ENCODE peak calls at places on chromosomes 7 and 10, in six cellular contexts. N is H1; F is heart left ventricle; X is CD8-positive, alpha-beta T cell; C is PC-3; Z is OCI-LY7. M is an unnamed sample. For H3K36me3, the result is how much of the 10 kb centered on the place peaks cover.

GRCh38 chr10:61989995-61990760 is 88.7 kb downstream of the ARID5B start:
- DNase-seq in N (no peak), F (no peak), X (no peak), C (no peak), Z (no peak), M (no peak)

GRCh38 chr7:1922071-1922869 is 252.2 kb downstream of the ELFN1 start:
- DNase-seq in N (no peak), F (no peak), X (no peak), C (peak), Z (no peak), M (no peak)

GRCh38 chr10:110502851-110503301 is 5.2 kb downstream of the DUSP5 start:
- DNase-seq in N (no peak), F (peak), X (no peak), C (peak), Z (peak), M (peak)

GRCh38 chr10:89207181-89207800 is at the start of gene CH25H:
- DNase-seq in N (no peak), F (peak), X (peak), C (peak), Z (no peak), M (peak)

GRCh38 chr10:119736220-119736619 is 10.4 kb downstream of the INPP5F start:
- DNase-seq in N (no peak), F (no peak), X (no peak), C (no peak), Z (no peak), M (no peak)

GRCh38 chr7:22361795-22362194 is 4.8 kb upstream of the RAPGEF5 start:
- DNase-seq in N (no peak), F (no peak), X (no peak), C (peak), Z (no peak), M (peak)

GRCh38 chr10:3400368-3400767 is 227.8 kb upstream of the PITRM1 start:
- DNase-seq in N (no peak), F (no peak), X (no peak), C (no peak), Z (no peak), M (no peak)

GRCh38 chr7:116354546-116355422 is 144.4 kb downstream of the TES start:
- DNase-seq in N (peak), F (peak), X (no peak), C (peak), Z (no peak), M (peak)

GRCh38 chr7:2732388-2732787 is 44.4 kb downstream of the AMZ1 start:
- DNase-seq in N (no peak), F (no peak), X (no peak), C (no peak), Z (no peak), M (no peak)

GRCh38 chr7:38189256-38189938 is 11.4 kb downstream of the STARD3NL start:
- DNase-seq in N (no peak), F (no peak), X (no peak), C (peak), Z (no peak), M (no peak)

DNA sequence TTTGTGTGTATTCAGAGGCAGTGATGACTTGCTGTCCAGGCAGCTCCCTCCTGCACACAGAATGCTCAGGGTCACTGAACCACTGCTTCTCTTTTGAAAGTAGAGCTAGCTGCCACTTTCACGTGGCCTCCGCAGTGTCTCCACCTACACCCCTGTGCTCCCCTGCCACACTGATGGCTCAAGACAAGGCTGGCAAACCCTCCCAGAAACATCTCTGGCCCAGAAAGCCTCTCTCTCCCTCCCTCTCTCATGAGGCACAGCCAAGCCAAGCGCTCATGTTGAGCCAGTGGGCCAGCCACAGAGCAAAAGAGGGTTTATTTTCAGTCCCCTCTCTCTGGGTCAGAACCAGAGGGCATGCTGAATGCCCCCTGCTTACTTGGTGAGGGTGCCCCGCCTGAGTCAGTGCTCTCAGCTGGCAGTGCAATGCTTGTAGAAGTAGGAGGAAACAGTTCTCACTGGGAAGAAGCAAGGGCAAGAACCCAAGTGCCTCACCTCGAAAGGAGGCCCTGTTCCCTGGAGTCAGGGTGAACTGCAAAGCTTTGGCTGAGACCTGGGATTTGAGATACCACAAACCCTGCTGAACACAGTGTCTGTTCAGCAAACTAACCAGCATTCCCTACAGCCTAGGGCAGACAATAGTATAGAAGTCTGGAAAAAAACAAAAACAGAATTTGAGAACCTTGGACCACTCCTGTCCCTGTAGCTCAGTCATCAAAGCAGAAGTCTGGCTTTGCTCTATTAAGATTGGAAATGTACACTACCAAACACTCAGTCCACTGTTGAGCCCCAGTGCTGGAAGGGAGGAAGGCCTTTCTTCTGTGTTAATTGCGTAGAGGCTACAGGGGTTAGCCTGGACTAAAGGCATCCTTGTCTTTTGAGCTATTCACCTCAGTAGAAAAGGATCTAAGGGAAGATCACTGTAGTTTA is 15.8 kb downstream of the SCD start:
- DNase-seq in N (no peak), F (no peak), X (no peak), C (no peak), Z (no peak), M (no peak)
- H3K27ac ChIP-seq in N (no peak), F (peak), X (no peak), C (no peak), Z (no peak), M (no peak)

GRCh38 chr10:14917827-14918226 is 36.1 kb downstream of the DCLRE1C start:
- DNase-seq in N (no peak), F (no peak), X (no peak), C (no peak), Z (no peak), M (no peak)
- H3K36me3 ChIP-seq in N (under half), F (half or more), X (under half), C (under half), Z (half or more), M (under half)

GRCh38 chr10:35640474-35640873 is 1.6 kb downstream of the FZD8 start:
- DNase-seq in N (no peak), F (peak), X (no peak), C (peak), Z (peak), M (peak)
- H3K4me3 ChIP-seq in N (peak), F (peak), X (no peak), C (peak), Z (no peak), M (no peak)

GRCh38 chr7:111229951-111230350 is 139.0 kb downstream of the LRRN3 start:
- DNase-seq in N (no peak), F (no peak), X (no peak), C (no peak), Z (no peak), M (no peak)

GRCh38 chr7:111224354-111225231 is 133.7 kb downstream of the LRRN3 start:
- DNase-seq in N (no peak), F (no peak), X (no peak), C (no peak), Z (no peak), M (no peak)

GRCh38 chr7:111226800-111227199 is 135.9 kb downstream of the LRRN3 start:
- DNase-seq in N (no peak), F (no peak), X (no peak), C (no peak), Z (no peak), M (no peak)

GRCh38 chr7:111232249-111233084 is 141.5 kb downstream of the LRRN3 start:
- DNase-seq in N (no peak), F (no peak), X (no peak), C (peak), Z (no peak), M (no peak)

DNA sequence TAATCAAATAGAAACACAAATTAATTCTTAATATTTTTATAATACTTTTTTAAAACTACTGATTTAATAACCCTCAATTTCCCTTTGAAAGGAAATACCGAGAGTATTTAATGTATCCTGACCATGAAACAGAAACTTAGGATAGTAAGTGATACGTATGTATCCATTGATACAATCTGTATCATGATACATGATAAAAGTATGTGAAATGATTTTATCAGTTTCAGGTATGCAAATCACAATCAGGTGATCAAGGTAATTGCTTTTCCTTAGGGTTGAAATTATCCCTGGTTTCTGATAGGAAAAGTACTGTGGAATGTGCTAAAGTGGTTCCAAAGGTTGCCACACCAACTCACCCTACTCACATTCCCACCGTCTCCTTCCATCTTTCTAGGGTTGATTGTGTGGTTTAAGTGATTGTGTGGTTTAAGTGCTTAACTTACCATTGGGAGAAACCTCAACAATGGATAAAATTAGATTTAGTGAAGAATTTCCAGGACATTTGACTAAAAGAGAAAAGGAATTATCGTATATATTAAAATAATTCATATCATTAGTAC is 138.3 kb downstream of the LRRN3 start:
- DNase-seq in N (no peak), F (no peak), X (no peak), C (no peak), Z (no peak), M (no peak)
- H3K27ac ChIP-seq in N (no peak), F (no peak), X (no peak), C (no peak), Z (no peak), M (no peak)

DNA sequence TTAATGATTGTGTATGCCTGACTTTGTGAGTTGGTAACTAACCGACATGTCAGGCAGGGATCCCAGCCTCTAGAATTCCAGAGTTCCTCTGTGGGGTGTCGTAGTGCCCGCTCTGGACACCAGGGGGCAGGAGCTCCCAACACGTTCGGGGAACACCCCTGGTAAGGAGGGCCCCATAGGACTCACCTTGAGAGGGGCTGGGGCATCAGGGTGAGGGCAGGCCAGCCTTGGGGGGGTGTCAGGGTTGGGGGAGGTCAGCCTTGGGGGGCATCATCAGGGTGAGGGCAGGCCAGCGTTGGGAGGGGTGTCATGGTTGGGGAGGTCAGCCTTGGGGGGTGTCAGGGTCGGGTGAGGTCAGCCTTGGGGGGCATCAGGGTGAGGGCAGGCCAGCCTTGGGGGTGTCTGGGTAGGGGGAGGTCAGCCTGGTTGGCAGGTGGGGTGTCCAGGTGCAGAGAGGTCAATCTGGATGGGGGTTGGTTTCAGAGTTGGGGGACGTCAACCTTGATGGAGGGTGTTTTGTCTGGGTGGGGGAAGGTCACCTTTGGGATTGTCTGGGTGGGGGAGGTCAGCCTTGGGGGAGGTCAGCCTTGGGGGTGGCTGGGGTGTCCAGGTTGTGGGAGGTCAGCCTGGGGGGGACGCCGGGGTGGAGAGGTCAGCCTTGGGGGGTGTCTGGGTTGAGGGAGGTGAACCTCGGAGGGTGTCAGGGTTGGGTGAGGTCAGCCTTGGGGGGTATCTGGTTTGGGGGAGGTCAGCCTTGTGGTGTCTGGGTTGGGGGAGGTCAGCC is 45.6 kb upstream of the SUN1 start:
- DNase-seq in N (peak), F (peak), X (peak), C (peak), Z (peak), M (peak)
- H3K36me3 ChIP-seq in N (under half), F (under half), X (under half), C (under half), Z (half or more), M (under half)

GRCh38 chr10:73577788-73578187 is 13.4 kb downstream of the USP54 start:
- DNase-seq in N (no peak), F (peak), X (no peak), C (peak), Z (no peak), M (peak)

GRCh38 chr10:73576890-73577591 is 14.1 kb downstream of the USP54 start:
- DNase-seq in N (no peak), F (no peak), X (no peak), C (no peak), Z (no peak), M (no peak)

GRCh38 chr10:73581912-73582311 is 9.2 kb downstream of the USP54 start:
- DNase-seq in N (no peak), F (no peak), X (no peak), C (no peak), Z (no peak), M (no peak)

GRCh38 chr10:73576178-73576889 is 14.8 kb downstream of the USP54 start:
- DNase-seq in N (no peak), F (peak), X (no peak), C (peak), Z (no peak), M (peak)
- H3K4me3 ChIP-seq in N (no peak), F (peak), X (no peak), C (no peak), Z (no peak), M (peak)

GRCh38 chr7:54331311-54331710 is 210.9 kb upstream of the VSTM2A start:
- DNase-seq in N (no peak), F (no peak), X (no peak), C (no peak), Z (no peak), M (no peak)
- H3K27ac ChIP-seq in N (no peak), F (no peak), X (no peak), C (no peak), Z (no peak), M (no peak)

DNA sequence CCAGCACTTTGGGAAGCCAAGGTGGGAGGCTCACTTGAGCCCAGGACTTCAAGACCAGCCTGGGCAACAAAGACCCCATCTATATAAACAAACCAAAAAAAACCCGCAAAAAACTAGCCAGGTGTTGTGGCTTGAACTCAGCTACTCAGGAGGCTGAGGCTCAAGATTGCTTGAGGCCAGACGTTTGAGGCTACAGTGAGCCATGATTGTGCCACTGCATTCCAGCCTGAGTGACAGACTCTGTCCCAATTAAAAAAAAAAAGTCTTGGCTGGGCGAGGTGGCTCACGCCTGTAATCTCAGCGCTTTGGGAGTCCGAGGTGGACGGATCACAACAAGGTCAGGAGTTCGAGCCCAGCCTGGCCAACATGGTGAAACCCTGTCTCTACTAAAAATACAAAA is 11.4 kb downstream of the RABGEF1 start:
- DNase-seq in N (no peak), F (no peak), X (no peak), C (no peak), Z (no peak), M (no peak)
- H3K36me3 ChIP-seq in N (under half), F (under half), X (under half), C (under half), Z (under half), M (under half)

GRCh38 chr7:13987395-13987794 is 2.1 kb downstream of the ETV1 start:
- DNase-seq in N (no peak), F (no peak), X (no peak), C (peak), Z (no peak), M (no peak)
- H3K4me3 ChIP-seq in N (peak), F (peak), X (no peak), C (peak), Z (no peak), M (no peak)